ENCODE peak calls at places on chromosomes 13 and 19, in ten cellular contexts. C is thoracic aorta; I is left ventricle myocardium inferior; S is heart right ventricle; J is tibial artery; Z is MM.1S; D is uterus; U is CD8-positive, alpha-beta T cell; X is CD8-positive, alpha-beta memory T cell; B is ovary. P is an unnamed sample. For H3K4me1, the result is how much of the 10 kb centered on the place peaks cover.

GRCh38 chr13:44181938-44182337 is 191.7 kb upstream of the SERP2 start:
- DNase-seq in C (no peak), I (no peak), S (no peak), J (no peak), Z (no peak), D (no peak), U (no peak), X (no peak), B (no peak), P (no peak)

GRCh38 chr19:31269425-31270127 is 79.7 kb downstream of the TSHZ3 start:
- DNase-seq in C (no peak), I (no peak), S (no peak), J (no peak), Z (no peak), D (no peak), U (no peak), X (no peak), B (no peak), P (no peak)

GRCh38 chr19:41299755-41300089 is 10.2 kb upstream of the CCDC97 start:
- DNase-seq in C (no peak), I (peak), S (peak), J (peak), Z (no peak), D (peak), U (peak), X (peak), B (peak), P (peak)

GRCh38 chr19:43290568-43291359 is 21.4 kb upstream of the PSG9 start:
- DNase-seq in C (no peak), I (no peak), S (no peak), J (no peak), Z (no peak), D (no peak), U (no peak), X (no peak), B (no peak), P (no peak)

GRCh38 chr19:51651216-51651846 is 4.7 kb upstream of the SIGLEC14 start:
- DNase-seq in C (no peak), I (peak), S (no peak), J (peak), Z (no peak), D (no peak), U (no peak), X (no peak), B (no peak), P (no peak)

GRCh38 chr19:6100284-6100915 is 9.9 kb downstream of the RFX2 start:
- DNase-seq in C (no peak), I (no peak), S (no peak), J (no peak), Z (peak), D (no peak), U (peak), X (no peak), B (no peak), P (peak)

GRCh38 chr19:7471696-7472620 is 16.9 kb downstream of the PEX11G start:
- DNase-seq in C (no peak), I (no peak), S (no peak), J (no peak), Z (no peak), D (no peak), U (no peak), X (no peak), B (no peak), P (no peak)

GRCh38 chr13:43572601-43573360 is 214.0 kb downstream of the ENOX1 start:
- DNase-seq in C (no peak), I (no peak), S (no peak), J (no peak), Z (no peak), D (no peak), U (no peak), X (no peak), B (no peak), P (no peak)

GRCh38 chr13:30334663-30335386 is 27.5 kb upstream of the KATNAL1 start:
- DNase-seq in C (no peak), I (no peak), S (no peak), J (no peak), Z (no peak), D (no peak), U (no peak), X (no peak), B (no peak), P (peak)

GRCh38 chr19:29492761-29493160 is 33.0 kb upstream of the VSTM2B start:
- DNase-seq in C (no peak), I (no peak), S (no peak), J (no peak), Z (no peak), D (no peak), U (no peak), X (no peak), B (no peak), P (no peak)

GRCh38 chr19:18674616-18675015 is 8.9 kb upstream of the CRTC1 start:
- DNase-seq in C (no peak), I (peak), S (peak), J (no peak), Z (no peak), D (no peak), U (no peak), X (no peak), B (no peak), P (no peak)

GRCh38 chr19:39409207-39409885 is 2.7 kb downstream of the ZFP36 start:
- DNase-seq in C (peak), I (peak), S (peak), J (peak), Z (peak), D (peak), U (peak), X (peak), B (peak), P (peak)

GRCh38 chr13:74761794-74762193 is 627.6 kb upstream of the KLF12 start:
- DNase-seq in C (no peak), I (no peak), S (no peak), J (no peak), Z (no peak), D (no peak), U (no peak), X (no peak), B (no peak), P (no peak)

GRCh38 chr13:98548230-98548629 is 28.7 kb downstream of the STK24 start:
- DNase-seq in C (no peak), I (no peak), S (no peak), J (no peak), Z (no peak), D (no peak), U (no peak), X (no peak), B (no peak), P (no peak)
- H3K27ac ChIP-seq in C (no peak), I (no peak), S (no peak), J (no peak), Z (no peak), D (no peak), U (no peak), X (no peak), B (no peak), P (no peak)

GRCh38 chr19:46426035-46426505 is 2.7 kb downstream of the PNMA8C start:
- DNase-seq in C (no peak), I (no peak), S (no peak), J (no peak), Z (no peak), D (no peak), U (no peak), X (no peak), B (no peak), P (no peak)
- H3K4me3 ChIP-seq in C (peak), I (peak), S (peak), J (peak), Z (no peak), D (peak), U (peak), X (no peak), B (peak), P (peak)

GRCh38 chr19:1929051-1929742 is 11.8 kb upstream of the CSNK1G2 start:
- DNase-seq in C (no peak), I (peak), S (peak), J (peak), Z (peak), D (peak), U (peak), X (peak), B (peak), P (peak)
- H3K4me1 ChIP-seq in C (under half), I (under half), S (under half), J (under half), Z (under half), D (under half), U (under half), X (under half), B (under half), P (under half)

GRCh38 chr19:38387550-38388309 is at the start of gene GGN:
- DNase-seq in C (peak), I (peak), S (peak), J (peak), Z (peak), D (peak), U (peak), X (peak), B (peak), P (peak)

GRCh38 chr19:38389957-38390924 is 1.7 kb downstream of the SPRED3 start:
- DNase-seq in C (no peak), I (no peak), S (no peak), J (no peak), Z (no peak), D (no peak), U (no peak), X (no peak), B (no peak), P (no peak)

GRCh38 chr19:38389101-38389925 is 816 bp downstream of the SPRED3 start:
- DNase-seq in C (peak), I (no peak), S (no peak), J (no peak), Z (no peak), D (no peak), U (peak), X (no peak), B (no peak), P (no peak)

GRCh38 chr19:38386968-38387549 is 775 bp downstream of the GGN start:
- DNase-seq in C (no peak), I (peak), S (no peak), J (peak), Z (no peak), D (no peak), U (no peak), X (no peak), B (no peak), P (no peak)

GRCh38 chr19:38388310-38389100 is at the start of gene SPRED3:
- DNase-seq in C (no peak), I (no peak), S (no peak), J (no peak), Z (no peak), D (no peak), U (no peak), X (peak), B (peak), P (no peak)
- H3K27ac ChIP-seq in C (peak), I (peak), S (no peak), J (peak), Z (no peak), D (peak), U (no peak), X (peak), B (peak), P (no peak)

DNA sequence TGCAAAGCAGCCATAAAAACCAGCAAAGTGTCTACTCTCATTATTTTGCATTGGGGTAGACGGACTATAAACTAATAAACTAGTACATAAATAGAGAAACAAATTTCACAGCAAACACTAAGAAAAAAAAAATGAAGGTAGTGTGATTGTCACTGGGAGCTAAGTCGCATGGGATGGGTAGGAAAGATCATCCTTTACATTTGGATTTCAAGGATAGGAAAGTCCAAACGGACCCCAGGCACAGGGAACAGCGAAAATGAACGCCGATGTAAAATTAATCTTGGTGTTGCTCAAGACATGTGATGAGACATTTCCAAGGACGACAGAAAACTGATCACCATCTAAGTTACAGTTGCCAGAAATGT is 690 bp upstream of the SGTA start:
- DNase-seq in C (no peak), I (no peak), S (no peak), J (no peak), Z (peak), D (no peak), U (no peak), X (no peak), B (no peak), P (no peak)
- H3K4me3 ChIP-seq in C (peak), I (peak), S (peak), J (peak), Z (peak), D (peak), U (peak), X (peak), B (no peak), P (peak)

GRCh38 chr13:114057131-114058050 is 75.0 kb downstream of the RASA3 start:
- DNase-seq in C (no peak), I (no peak), S (no peak), J (no peak), Z (no peak), D (no peak), U (no peak), X (no peak), B (no peak), P (no peak)
- H3K4me1 ChIP-seq in C (under half), I (under half), S (half or more), J (under half), Z (under half), D (under half), U (half or more), X (under half), B (under half), P (under half)

GRCh38 chr19:45047188-45047797 is 8.4 kb downstream of the CLASRP start:
- DNase-seq in C (no peak), I (no peak), S (no peak), J (no peak), Z (peak), D (no peak), U (no peak), X (no peak), B (no peak), P (peak)
- H3K27ac ChIP-seq in C (no peak), I (no peak), S (no peak), J (no peak), Z (peak), D (no peak), U (no peak), X (no peak), B (no peak), P (peak)